ENCODE peak calls at places on chromosomes 7 and 10, in eight cellular contexts. T, D, M, S, B, R, H and P are unnamed samples. For H3K4me1, the result is how much of the 10 kb centered on the place peaks cover.

GRCh38 chr7:51551070-51551469 is 234.5 kb upstream of the COBL start:
- DNase-seq in H (no peak), S (no peak), T (no peak), M (no peak), D (no peak), B (no peak), R (no peak), P (no peak)

GRCh38 chr10:42477170-42477569 is 161.2 kb downstream of the ZNF33B start:
- DNase-seq in T (no peak), D (no peak), R (no peak), M (no peak), B (no peak), H (no peak), S (no peak), P (no peak)

GRCh38 chr7:95529701-95530100 is 44.0 kb downstream of the ASB4 start:
- DNase-seq in S (no peak), H (no peak), T (no peak), R (no peak), M (no peak), D (no peak), B (no peak), P (no peak)

GRCh38 chr10:78944658-78945333 is 124.0 kb upstream of the ZMIZ1 start:
- DNase-seq in S (peak), H (no peak), T (no peak), D (no peak), M (no peak), R (no peak), B (peak), P (peak)

GRCh38 chr7:113086431-113086888 is at the start of gene GPR85:
- DNase-seq in B (peak), S (peak), R (no peak), M (no peak), H (no peak), D (peak), T (peak), P (no peak)

GRCh38 chr7:98802088-98802780 is 67.6 kb downstream of the TMEM130 start:
- DNase-seq in T (peak), R (peak), B (peak), H (peak), D (peak), M (peak), S (peak), P (peak)

GRCh38 chr7:44463169-44463808 is 27.2 kb downstream of the NUDCD3 start:
- DNase-seq in T (no peak), S (peak), B (no peak), H (no peak), R (no peak), M (peak), D (peak), P (peak)

GRCh38 chr7:41942468-41943097 is 239.7 kb upstream of the INHBA start:
- DNase-seq in B (peak), D (peak), R (no peak), M (no peak), T (peak), S (no peak), H (no peak), P (peak)

GRCh38 chr7:391411-391951 is 101.5 kb downstream of the FOXL3 start:
- DNase-seq in T (no peak), M (no peak), S (no peak), B (no peak), D (no peak), H (no peak), R (no peak), P (no peak)

GRCh38 chr10:49179699-49180511 is 8.3 kb downstream of the TMEM273 start:
- DNase-seq in S (no peak), D (no peak), H (no peak), B (no peak), T (no peak), M (no peak), R (no peak), P (no peak)

GRCh38 chr10:120005408-120006280 is 113.1 kb downstream of the SEC23IP start:
- DNase-seq in M (no peak), T (peak), B (no peak), S (peak), D (peak), R (no peak), H (no peak), P (no peak)
- H3K4me1 ChIP-seq in M (under half), T (under half), B (under half), S (under half), D (under half), R (under half), H (under half), P (under half)

GRCh38 chr10:85003083-85003482 is 674.7 kb downstream of the CCSER2 start:
- DNase-seq in M (no peak), T (no peak), R (no peak), B (no peak), H (peak), D (no peak), S (no peak), P (no peak)

GRCh38 chr10:85012305-85012704 is 683.9 kb downstream of the CCSER2 start:
- DNase-seq in R (no peak), M (no peak), B (no peak), T (no peak), H (no peak), S (no peak), D (no peak), P (no peak)

DNA sequence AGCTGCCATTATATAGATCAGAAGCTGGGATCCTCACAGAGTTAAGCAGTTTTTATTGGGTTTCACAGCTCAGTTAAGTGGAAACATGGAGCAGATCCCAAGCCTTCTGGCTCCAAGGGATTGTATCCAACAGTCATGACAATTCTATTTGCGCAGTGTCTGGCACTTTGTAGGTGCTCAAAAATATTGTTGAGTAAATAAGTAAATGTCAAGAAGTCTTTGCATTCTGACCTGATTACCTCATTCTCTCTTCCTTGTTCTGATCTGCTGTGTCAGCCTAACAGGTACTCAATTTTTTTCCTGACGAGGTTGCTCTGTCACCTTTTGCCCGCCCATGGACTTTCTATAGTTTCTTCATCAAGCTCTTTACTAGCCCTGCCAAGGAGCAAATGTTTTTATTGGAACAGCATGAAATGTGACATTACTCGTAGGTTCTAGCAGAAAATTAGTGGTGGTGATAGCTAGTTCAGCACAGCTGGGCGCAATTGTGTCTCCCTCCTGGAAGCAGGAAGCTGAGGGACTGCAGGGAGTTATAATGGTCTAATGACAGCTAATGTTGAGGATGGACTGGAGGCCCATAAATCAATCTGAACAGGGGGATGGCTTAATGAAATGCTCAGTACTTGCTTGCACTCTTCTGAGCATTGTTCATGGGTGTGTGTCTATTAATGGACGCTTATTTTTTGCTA is 680.2 kb downstream of the CCSER2 start:
- DNase-seq in S (no peak), R (no peak), M (no peak), B (peak), H (no peak), T (no peak), D (no peak), P (no peak)
- TF ChIP-seq EZH2phosphoT487 in S (no peak), R (no peak), M (no peak), B (no peak), H (no peak), T (no peak), D (no peak), P (no peak)

DNA sequence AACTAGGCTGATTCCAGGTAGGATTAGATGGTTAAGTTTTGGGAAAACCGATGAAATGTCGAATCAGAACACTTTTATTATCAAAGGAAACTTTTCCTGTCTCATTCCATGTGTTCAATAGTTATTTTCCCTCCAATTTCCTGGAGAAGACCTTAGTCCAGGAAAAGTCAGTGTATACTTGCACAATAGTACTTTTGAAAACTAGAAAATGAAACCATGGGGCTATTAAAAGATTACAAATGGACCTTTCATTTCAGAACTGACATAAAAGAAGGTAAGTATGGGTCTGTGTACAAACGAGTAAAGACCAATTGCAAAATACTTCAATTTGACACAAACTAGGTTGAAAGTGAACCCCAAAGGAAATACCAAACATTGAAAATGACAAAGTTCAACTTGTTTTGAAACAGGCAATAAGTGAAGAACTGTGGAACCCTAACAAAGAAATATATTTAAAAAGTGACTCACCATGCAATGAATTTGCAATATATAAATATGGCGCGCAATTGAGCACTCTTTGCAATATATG is 2.1 kb downstream of the AVPI1 start:
- DNase-seq in M (no peak), R (no peak), D (no peak), T (no peak), H (no peak), S (peak), B (no peak), P (peak)
- H3K4me2 ChIP-seq in M (no peak), R (peak), D (peak), T (no peak), H (peak), S (peak), B (peak), P (peak)

DNA sequence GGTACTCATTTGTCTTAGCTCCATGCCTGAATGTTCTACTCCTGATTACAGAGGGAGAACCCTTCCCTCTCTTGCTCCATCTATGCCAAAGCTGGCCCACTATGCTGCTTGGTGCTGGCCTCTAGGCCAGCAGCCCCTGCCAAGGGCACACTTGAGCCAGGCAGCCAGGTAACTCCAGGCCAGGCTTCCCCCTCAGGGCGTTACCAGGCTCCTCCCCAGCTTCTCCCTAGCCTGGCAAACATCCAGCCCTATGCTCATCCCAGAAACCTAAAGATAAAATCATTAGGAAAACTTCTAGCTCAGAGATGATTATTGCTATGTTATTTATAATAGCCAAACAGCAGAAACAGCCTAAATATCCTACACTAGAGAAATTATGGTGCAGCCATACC is 103.7 kb downstream of the KCNMA1 start:
- DNase-seq in S (peak), T (no peak), D (no peak), R (no peak), H (no peak), B (no peak), M (no peak), P (peak)
- H3K4me1 ChIP-seq in S (half or more), T (under half), D (under half), R (under half), H (under half), B (under half), M (under half), P (half or more)